ENCODE peak calls at places on chromosomes 12 and 14, in nine cellular contexts. I is hepatic stellate cell, B is GM18507, V is HuH-7.5, A is RWPE1, Y is fibroblast of lung, M is NCI-H510A treated with DMSO at 0.1 percent for 48 hours, C is hypothalamus, P is SHP77. R is an unnamed sample.
A peak's percentile ranks its signal among the peaks of the same experiment; 100 is the strongest.

GRCh38 chr14:96629558-96630222 is 127.5 kb downstream of the PAPOLA start:
- DNase-seq in I (no peak), B (no peak), V (no peak), A (no peak), Y (no peak), M (no peak), C (no peak), P (no peak), R (no peak)

GRCh38 chr14:87995500-87996275 is 2.7 kb upstream of the GALC start:
- DNase-seq in I (no peak), B (no peak), V (no peak), A (no peak), Y (peak; percentile 48), M (no peak), C (no peak), P (no peak), R (no peak)

GRCh38 chr14:74549588-74549987 is 56.0 kb downstream of the ISCA2 start:
- DNase-seq in I (no peak), B (no peak), V (no peak), A (peak; percentile 49), Y (no peak), M (peak; percentile 20), C (no peak), P (no peak), R (no peak)

GRCh38 chr12:118727196-118727595 is 254.1 kb upstream of the SRRM4 start:
- DNase-seq in I (no peak), B (no peak), V (no peak), A (no peak), Y (no peak), M (no peak), C (no peak), P (no peak), R (no peak)

GRCh38 chr12:46455648-46456352 is 83.2 kb upstream of the SLC38A2 start:
- DNase-seq in I (no peak), B (no peak), V (no peak), A (peak; percentile 66), Y (peak; percentile 62), M (no peak), C (no peak), P (no peak), R (no peak)

GRCh38 chr12:66500841-66501240 is 178.0 kb downstream of the GRIP1 start:
- DNase-seq in I (no peak), B (no peak), V (no peak), A (no peak), Y (no peak), M (no peak), C (no peak), P (no peak), R (no peak)

GRCh38 chr14:21106506-21107359 is 5.9 kb downstream of the TMEM253 start:
- DNase-seq in I (peak; percentile 67), B (no peak), V (peak; percentile 53), A (peak; percentile 57), Y (peak; percentile 65), M (peak; percentile 80), C (peak; percentile 59), P (peak; percentile 91), R (no peak)

GRCh38 chr14:73227812-73228781 is 9.2 kb upstream of the PAPLN start:
- DNase-seq in I (peak; percentile 74), B (no peak), V (no peak), A (peak; percentile 64), Y (peak; percentile 86), M (no peak), C (no peak), P (no peak), R (peak; percentile 45)

GRCh38 chr14:37985826-37986470 is 221.8 kb upstream of the SSTR1 start:
- DNase-seq in I (peak; percentile 5), B (no peak), V (no peak), A (peak; percentile 4), Y (peak; percentile 13), M (peak; percentile 41), C (no peak), P (peak; percentile 62), R (no peak)

GRCh38 chr12:54173066-54173726 is 15.6 kb downstream of the SMUG1 start:
- DNase-seq in I (peak; percentile 29), B (no peak), V (peak; percentile 55), A (peak; percentile 58), Y (peak; percentile 27), M (peak; percentile 38), C (no peak), P (no peak), R (no peak)

GRCh38 chr14:76765461-76765931 is 4.2 kb downstream of the VASH1 start:
- DNase-seq in I (no peak), B (no peak), V (no peak), A (no peak), Y (no peak), M (no peak), C (no peak), P (no peak), R (no peak)

GRCh38 chr12:42696424-42697149 is 107.0 kb upstream of the PRICKLE1 start:
- DNase-seq in I (no peak), B (no peak), V (no peak), A (no peak), Y (peak; percentile 89), M (no peak), C (no peak), P (no peak), R (no peak)

GRCh38 chr14:93729993-93730392 is 58.3 kb downstream of the PRIMA1 start:
- DNase-seq in I (no peak), B (no peak), V (no peak), A (peak; percentile 42), Y (no peak), M (no peak), C (no peak), P (no peak), R (peak; percentile 18)

GRCh38 chr14:78448483-78449094 is 278.4 kb downstream of the NRXN3 start:
- DNase-seq in I (peak; percentile 42), B (peak; percentile 29), V (peak; percentile 23), A (peak; percentile 36), Y (peak; percentile 3), M (peak; percentile 82), C (peak; percentile 9), P (peak; percentile 3), R (no peak)

GRCh38 chr12:39958377-39958776 is 147.5 kb downstream of the SLC2A13 start:
- DNase-seq in I (no peak), B (no peak), V (no peak), A (no peak), Y (no peak), M (no peak), C (no peak), P (no peak), R (no peak)

GRCh38 chr12:47274725-47275124 is 195.0 kb upstream of the AMIGO2 start:
- DNase-seq in I (no peak), B (no peak), V (no peak), A (no peak), Y (no peak), M (no peak), C (no peak), P (no peak), R (no peak)

GRCh38 chr12:88472248-88472647 is 108.0 kb downstream of the KITLG start:
- DNase-seq in I (no peak), B (no peak), V (no peak), A (peak; percentile 14), Y (peak; percentile 56), M (no peak), C (no peak), P (no peak), R (no peak)

GRCh38 chr12:132523576-132524331 is 33.8 kb downstream of the FBRSL1 start:
- DNase-seq in I (peak; percentile 90), B (peak; percentile 76), V (peak; percentile 95), A (peak; percentile 55), Y (no peak), M (no peak), C (peak; percentile 57), P (peak; percentile 50), R (no peak)

GRCh38 chr14:76780875-76781647 is 19.8 kb downstream of the VASH1 start:
- DNase-seq in I (no peak), B (no peak), V (no peak), A (no peak), Y (no peak), M (no peak), C (peak; percentile 73), P (no peak), R (no peak)

GRCh38 chr14:59419383-59419782 is 45.8 kb downstream of the GPR135 start:
- DNase-seq in I (no peak), B (no peak), V (no peak), A (no peak), Y (no peak), M (no peak), C (no peak), P (no peak), R (no peak)

GRCh38 chr12:91632042-91632786 is 449.6 kb upstream of the DCN start:
- DNase-seq in I (no peak), B (no peak), V (no peak), A (no peak), Y (no peak), M (no peak), C (no peak), P (no peak), R (no peak)

R was measured in epithelial cell of prostate.